ENCODE peak calls at places on chromosome 19, in eight cellular contexts. L, X, N, A, M, T, W and S are unnamed samples.

GRCh38 chr19:17294051-17294891 is 9.0 kb downstream of the ABHD8 start:
- DNase-seq in L (peak), X (peak), N (no peak), A (peak), M (no peak), T (no peak), W (peak), S (peak)

GRCh38 chr19:6033744-6034264 is 55.9 kb upstream of the RANBP3 start:
- DNase-seq in L (no peak), X (no peak), N (no peak), A (no peak), M (no peak), T (no peak), W (no peak), S (no peak)

GRCh38 chr19:18176367-18177310 is 3.0 kb downstream of the IFI30 start:
- DNase-seq in L (no peak), X (no peak), N (no peak), A (no peak), M (no peak), T (no peak), W (no peak), S (no peak)

GRCh38 chr19:23470873-23471555 is 75.7 kb upstream of the ZNF91 start:
- DNase-seq in L (no peak), X (no peak), N (no peak), A (no peak), M (no peak), T (no peak), W (no peak), S (no peak)

GRCh38 chr19:14006766-14007562 is 844 bp upstream of the RFX1 start:
- DNase-seq in L (peak), X (no peak), N (no peak), A (peak), M (no peak), T (no peak), W (peak), S (peak)

GRCh38 chr19:17097593-17098126 is 22.1 kb downstream of the MYO9B start:
- DNase-seq in L (peak), X (peak), N (no peak), A (no peak), M (peak), T (no peak), W (no peak), S (no peak)

GRCh38 chr19:13092608-13093260 is 9.9 kb downstream of the LYL1 start:
- DNase-seq in L (no peak), X (no peak), N (no peak), A (no peak), M (no peak), T (no peak), W (no peak), S (no peak)

GRCh38 chr19:53962887-53963435 is at the start of gene CACNG8:
- DNase-seq in L (peak), X (no peak), N (no peak), A (no peak), M (no peak), T (no peak), W (no peak), S (no peak)

GRCh38 chr19:33535176-33535575 is 13.6 kb upstream of the PEPD start:
- DNase-seq in L (no peak), X (peak), N (no peak), A (no peak), M (no peak), T (no peak), W (no peak), S (no peak)

GRCh38 chr19:49614096-49614857 is 23.3 kb downstream of the PRR12 start:
- DNase-seq in L (peak), X (peak), N (no peak), A (no peak), M (peak), T (no peak), W (no peak), S (no peak)

GRCh38 chr19:10836478-10837325 is 690 bp upstream of the TMED1 start:
- DNase-seq in L (no peak), X (peak), N (peak), A (peak), M (peak), T (peak), W (peak), S (peak)

GRCh38 chr19:52748336-52748950 is 13.6 kb upstream of the ZNF611 start:
- DNase-seq in L (peak), X (peak), N (peak), A (no peak), M (peak), T (no peak), W (peak), S (no peak)

GRCh38 chr19:18495204-18495911 is 26.5 kb downstream of the ELL start:
- DNase-seq in L (no peak), X (no peak), N (no peak), A (no peak), M (no peak), T (no peak), W (no peak), S (no peak)

GRCh38 chr19:54473071-54473941 is at the start of gene CDC42EP5:
- DNase-seq in L (peak), X (peak), N (peak), A (no peak), M (peak), T (no peak), W (no peak), S (no peak)

GRCh38 chr19:38977445-38978314 is 2.1 kb upstream of the FBXO17 start:
- DNase-seq in L (no peak), X (peak), N (no peak), A (peak), M (no peak), T (no peak), W (peak), S (no peak)

GRCh38 chr19:10112895-10113591 is 1.6 kb downstream of the P2RY11 start:
- DNase-seq in L (peak), X (peak), N (no peak), A (peak), M (no peak), T (no peak), W (no peak), S (peak)

GRCh38 chr19:45413497-45413896 is 7.1 kb downstream of the POLR1G start:
- DNase-seq in L (no peak), X (no peak), N (no peak), A (no peak), M (no peak), T (no peak), W (no peak), S (no peak)

GRCh38 chr19:4233282-4233853 is 4.0 kb downstream of the EBI3 start:
- DNase-seq in L (no peak), X (peak), N (no peak), A (peak), M (peak), T (no peak), W (peak), S (peak)

GRCh38 chr19:45999653-46000121 is 4.4 kb downstream of the CCDC61 start:
- DNase-seq in L (peak), X (peak), N (no peak), A (no peak), M (no peak), T (no peak), W (no peak), S (peak)

GRCh38 chr19:4172861-4173473 is 9.4 kb downstream of the SIRT6 start:
- DNase-seq in L (peak), X (peak), N (peak), A (peak), M (peak), T (no peak), W (no peak), S (peak)

GRCh38 chr19:38544569-38545315 is 73.0 kb downstream of the MAP4K1 start:
- DNase-seq in L (peak), X (no peak), N (no peak), A (no peak), M (peak), T (no peak), W (no peak), S (no peak)